ENCODE peak calls at places on chromosomes 2 and 18, in nine cellular contexts. F is A549, E is GM12878, P is K562, C is sigmoid colon, K is uterus, X is body of pancreas, N is breast epithelium, B is heart left ventricle. I is an unnamed sample.

GRCh38 chr18:31661965-31662364 is 22.4 kb downstream of the B4GALT6 start:
- DNase-seq in F (no peak), E (no peak), P (no peak), C (no peak), K (no peak), X (no peak), N (no peak), B (no peak), I (no peak)

GRCh38 chr2:112994648-112995047 is 10.6 kb upstream of the IL36A start:
- DNase-seq in F (no peak), E (no peak), P (no peak), C (no peak), K (no peak), X (no peak), N (no peak), B (no peak), I (no peak)

GRCh38 chr2:128986026-128986720 is 667.5 kb upstream of the HS6ST1 start:
- DNase-seq in F (no peak), E (no peak), P (no peak), C (no peak), K (no peak), X (peak), N (no peak), B (no peak), I (no peak)

GRCh38 chr2:216636570-216637450 is 3.6 kb downstream of the IGFBP2 start:
- DNase-seq in F (peak), E (no peak), P (peak), C (no peak), K (peak), X (peak), N (no peak), B (no peak), I (peak)

GRCh38 chr2:241125626-241126025 is 23.5 kb upstream of the MTERF4 start:
- DNase-seq in F (no peak), E (no peak), P (no peak), C (peak), K (no peak), X (no peak), N (no peak), B (no peak), I (no peak)

GRCh38 chr2:15937882-15938802 is 2.2 kb upstream of the MYCN start:
- DNase-seq in F (no peak), E (no peak), P (no peak), C (no peak), K (no peak), X (no peak), N (no peak), B (no peak), I (no peak)

GRCh38 chr2:220096406-220096805 is 469.0 kb downstream of the SLC4A3 start:
- DNase-seq in F (no peak), E (no peak), P (no peak), C (no peak), K (no peak), X (no peak), N (no peak), B (no peak), I (no peak)

GRCh38 chr2:102346381-102347130 is 9.0 kb upstream of the IL18R1 start:
- DNase-seq in F (no peak), E (no peak), P (no peak), C (no peak), K (no peak), X (no peak), N (no peak), B (no peak), I (no peak)

GRCh38 chr2:47862949-47863348 is 43.3 kb downstream of the FBXO11 start:
- DNase-seq in F (no peak), E (no peak), P (no peak), C (no peak), K (no peak), X (no peak), N (no peak), B (no peak), I (no peak)

GRCh38 chr2:187497140-187497539 is 49.1 kb upstream of the CALCRL start:
- DNase-seq in F (no peak), E (no peak), P (no peak), C (no peak), K (no peak), X (no peak), N (no peak), B (no peak), I (no peak)

GRCh38 chr2:96267159-96267971 is 1.3 kb downstream of the CIAO1 start:
- DNase-seq in F (peak), E (no peak), P (peak), C (no peak), K (no peak), X (no peak), N (no peak), B (no peak), I (peak)

GRCh38 chr2:73059106-73059505 is 12.4 kb downstream of the SFXN5 start:
- DNase-seq in F (no peak), E (no peak), P (no peak), C (no peak), K (no peak), X (no peak), N (no peak), B (no peak), I (no peak)

GRCh38 chr2:127421871-127422618 is 3.8 kb downstream of the PROC start:
- DNase-seq in F (no peak), E (no peak), P (no peak), C (peak), K (no peak), X (no peak), N (no peak), B (no peak), I (no peak)

GRCh38 chr2:8543412-8544167 is 138.3 kb upstream of the ID2 start:
- DNase-seq in F (no peak), E (peak), P (no peak), C (peak), K (peak), X (peak), N (no peak), B (peak), I (peak)

GRCh38 chr2:181393472-181393871 is 63.7 kb upstream of the ITGA4 start:
- DNase-seq in F (peak), E (no peak), P (no peak), C (no peak), K (no peak), X (no peak), N (no peak), B (no peak), I (peak)

GRCh38 chr2:196369967-196370366 is 198.6 kb upstream of the STK17B start:
- DNase-seq in F (no peak), E (no peak), P (no peak), C (no peak), K (no peak), X (no peak), N (no peak), B (no peak), I (no peak)

GRCh38 chr2:25306767-25307368 is 34.9 kb downstream of the DNMT3A start:
- DNase-seq in F (no peak), E (no peak), P (no peak), C (no peak), K (no peak), X (peak), N (no peak), B (peak), I (no peak)

GRCh38 chr18:59022167-59022945 is 117.3 kb upstream of the SEC11C start:
- DNase-seq in F (no peak), E (no peak), P (no peak), C (no peak), K (no peak), X (no peak), N (no peak), B (no peak), I (no peak)

GRCh38 chr2:42314892-42315468 is 46.0 kb downstream of the COX7A2L start:
- DNase-seq in F (peak), E (no peak), P (no peak), C (no peak), K (no peak), X (no peak), N (no peak), B (no peak), I (peak)

GRCh38 chr2:203928849-203929248 is 7.7 kb upstream of the ICOS start:
- DNase-seq in F (no peak), E (no peak), P (no peak), C (no peak), K (no peak), X (no peak), N (no peak), B (no peak), I (no peak)

GRCh38 chr2:78261454-78261853 is 739.3 kb upstream of the LRRTM4 start:
- DNase-seq in F (no peak), E (no peak), P (no peak), C (no peak), K (no peak), X (no peak), N (no peak), B (no peak), I (no peak)

GRCh38 chr2:240917009-240917683 is 11.0 kb downstream of the CROCC2 start:
- DNase-seq in F (no peak), E (no peak), P (no peak), C (peak), K (peak), X (peak), N (no peak), B (peak), I (no peak)

GRCh38 chr18:48638451-48638850 is 99.6 kb downstream of the CTIF start:
- DNase-seq in F (no peak), E (no peak), P (no peak), C (no peak), K (peak), X (no peak), N (no peak), B (no peak), I (no peak)

GRCh38 chr2:157996799-157997198 is 104.9 kb upstream of the UPP2 start:
- DNase-seq in F (no peak), E (no peak), P (no peak), C (no peak), K (no peak), X (no peak), N (no peak), B (no peak), I (no peak)

GRCh38 chr2:141595531-141595930 is 535.3 kb downstream of the LRP1B start:
- DNase-seq in F (no peak), E (no peak), P (no peak), C (no peak), K (no peak), X (no peak), N (no peak), B (no peak), I (no peak)

GRCh38 chr2:150376627-150377335 is 110.7 kb downstream of the RND3 start:
- DNase-seq in F (peak), E (no peak), P (no peak), C (no peak), K (no peak), X (no peak), N (no peak), B (no peak), I (no peak)

GRCh38 chr2:174681983-174682577 is 82.2 kb downstream of the CHRNA1 start:
- DNase-seq in F (peak), E (no peak), P (no peak), C (peak), K (peak), X (peak), N (no peak), B (peak), I (peak)

GRCh38 chr2:5183031-5183430 is 509.2 kb upstream of the SOX11 start:
- DNase-seq in F (no peak), E (no peak), P (no peak), C (no peak), K (no peak), X (no peak), N (no peak), B (no peak), I (no peak)

GRCh38 chr2:105518897-105519296 is 120.0 kb upstream of the FHL2 start:
- DNase-seq in F (peak), E (no peak), P (no peak), C (no peak), K (no peak), X (no peak), N (no peak), B (no peak), I (no peak)

GRCh38 chr18:43662657-43663056 is 385.4 kb upstream of the SYT4 start:
- DNase-seq in F (no peak), E (no peak), P (no peak), C (no peak), K (no peak), X (no peak), N (no peak), B (no peak), I (no peak)

GRCh38 chr2:208546860-208547650 is 140.5 kb downstream of the PTH2R start:
- DNase-seq in F (no peak), E (no peak), P (no peak), C (no peak), K (no peak), X (no peak), N (no peak), B (no peak), I (no peak)

GRCh38 chr2:156562136-156562535 is 126.0 kb downstream of the GPD2 start:
- DNase-seq in F (no peak), E (no peak), P (no peak), C (no peak), K (no peak), X (no peak), N (no peak), B (no peak), I (no peak)

GRCh38 chr2:201148434-201148833 is 32.5 kb downstream of the CFLAR start:
- DNase-seq in F (no peak), E (no peak), P (peak), C (no peak), K (no peak), X (no peak), N (no peak), B (no peak), I (no peak)
- TF ChIP-seq POLR2A in F (no peak), E (no peak), P (no peak), C (no peak), K (no peak), X (no peak), N (no peak), B (no peak), I (no peak)

GRCh38 chr2:14633031-14633430 is 514 bp downstream of the LRATD1 start:
- DNase-seq in F (no peak), E (no peak), P (no peak), C (no peak), K (peak), X (peak), N (no peak), B (no peak), I (no peak)

GRCh38 chr2:14634223-14634884 is 1.8 kb downstream of the LRATD1 start:
- DNase-seq in F (peak), E (no peak), P (peak), C (peak), K (peak), X (peak), N (peak), B (peak), I (no peak)

GRCh38 chr2:14631676-14632075 is 841 bp upstream of the LRATD1 start:
- DNase-seq in F (no peak), E (no peak), P (no peak), C (no peak), K (no peak), X (no peak), N (no peak), B (no peak), I (no peak)

GRCh38 chr2:14633451-14634211 is 1.1 kb downstream of the LRATD1 start:
- DNase-seq in F (no peak), E (no peak), P (no peak), C (peak), K (peak), X (peak), N (peak), B (peak), I (no peak)

DNA sequence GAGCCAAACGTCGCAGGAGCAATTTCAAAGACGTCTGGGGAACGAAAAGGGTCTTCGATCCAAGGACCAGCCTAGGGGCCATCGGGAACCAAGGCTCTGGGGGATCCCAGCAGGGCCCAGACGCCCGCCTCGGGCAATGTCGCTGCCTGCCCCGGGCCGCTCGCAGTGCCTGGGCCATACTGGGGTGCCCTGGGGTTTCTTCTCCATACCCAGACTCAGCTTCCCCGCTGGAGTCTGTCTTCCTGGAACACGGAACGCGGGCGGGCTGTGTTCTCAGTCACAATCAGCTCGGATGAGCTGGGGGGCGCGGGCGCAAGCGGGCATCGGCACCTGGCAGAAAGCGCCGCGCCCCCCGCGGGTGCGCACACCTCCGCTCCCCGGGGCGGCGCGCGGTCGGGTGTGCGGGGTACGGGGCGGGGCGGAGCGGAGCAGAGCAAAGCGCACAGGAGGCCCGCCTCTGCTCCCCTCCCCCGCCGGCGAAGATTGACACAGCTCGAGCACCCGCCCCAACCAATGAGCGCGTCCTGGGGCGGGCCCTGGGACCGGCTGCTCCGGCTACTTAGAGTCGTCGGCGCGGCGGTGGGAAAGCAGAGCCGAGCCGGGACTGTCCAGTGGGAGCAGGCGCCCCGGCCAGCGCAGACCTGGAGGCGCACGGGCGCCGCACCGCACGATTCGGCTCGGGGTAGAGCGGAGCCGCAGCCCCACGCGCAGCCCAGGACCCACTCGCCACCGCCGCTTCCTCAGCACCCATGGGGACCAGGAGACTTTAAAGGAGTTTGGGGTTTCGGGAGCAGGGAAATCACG is at the start of gene LRATD1:
- DNase-seq in F (peak), E (no peak), P (peak), C (peak), K (peak), X (peak), N (peak), B (peak), I (no peak)
- TF ChIP-seq POLR2A in F (no peak), E (no peak), P (no peak), C (peak), K (peak), X (peak), N (peak), B (peak), I (no peak)

DNA sequence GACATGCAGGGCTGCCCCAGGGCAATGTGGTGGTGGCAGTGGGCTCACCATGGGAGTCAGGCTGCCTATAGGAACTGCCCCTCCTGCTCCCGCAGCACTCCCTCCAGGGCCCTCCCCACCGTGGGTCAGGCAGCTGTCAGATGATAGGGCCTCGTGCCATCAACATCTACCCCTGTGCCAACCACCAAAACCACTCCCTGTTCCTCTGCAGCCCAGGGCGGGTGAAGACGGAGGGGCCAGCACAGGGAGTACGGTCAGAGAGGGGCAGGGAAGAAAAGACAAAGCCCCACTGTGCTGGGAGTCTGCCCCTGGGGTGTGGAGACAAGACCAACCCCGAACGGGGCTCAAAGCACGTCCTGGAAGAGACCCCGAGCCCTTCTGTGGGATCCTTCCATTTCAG is 97.4 kb downstream of the TNS1 start:
- DNase-seq in F (no peak), E (no peak), P (no peak), C (peak), K (peak), X (no peak), N (no peak), B (peak), I (no peak)
- TF ChIP-seq POLR2A in F (no peak), E (no peak), P (no peak), C (no peak), K (no peak), X (no peak), N (no peak), B (no peak), I (no peak)

GRCh38 chr18:61572871-61573270 is 239.6 kb downstream of the CDH20 start:
- DNase-seq in F (no peak), E (no peak), P (no peak), C (no peak), K (no peak), X (no peak), N (no peak), B (no peak), I (no peak)
- TF ChIP-seq POLR2A in F (no peak), E (no peak), P (no peak), C (no peak), K (no peak), X (no peak), N (no peak), B (no peak), I (no peak)

GRCh38 chr2:190999949-191000665 is 13.9 kb downstream of the STAT1 start:
- DNase-seq in F (no peak), E (no peak), P (no peak), C (no peak), K (no peak), X (no peak), N (no peak), B (no peak), I (no peak)
- TF ChIP-seq POLR2A in F (no peak), E (peak), P (no peak), C (no peak), K (no peak), X (no peak), N (no peak), B (no peak), I (no peak)

GRCh38 chr2:84911135-84911678 is 5.8 kb downstream of the TMSB10 start:
- DNase-seq in F (no peak), E (no peak), P (no peak), C (no peak), K (no peak), X (no peak), N (no peak), B (no peak), I (no peak)

GRCh38 chr2:84906900-84907714 is 1.7 kb downstream of the TMSB10 start:
- DNase-seq in F (peak), E (no peak), P (peak), C (peak), K (peak), X (no peak), N (no peak), B (peak), I (peak)

GRCh38 chr2:84905181-84906107 is at the start of gene TMSB10:
- DNase-seq in F (peak), E (no peak), P (peak), C (peak), K (peak), X (peak), N (peak), B (peak), I (peak)

GRCh38 chr2:84906108-84906899 is 848 bp downstream of the TMSB10 start:
- DNase-seq in F (peak), E (no peak), P (peak), C (peak), K (no peak), X (no peak), N (no peak), B (peak), I (no peak)

GRCh38 chr2:84908948-84909713 is 3.7 kb downstream of the TMSB10 start:
- DNase-seq in F (no peak), E (no peak), P (no peak), C (no peak), K (no peak), X (no peak), N (no peak), B (no peak), I (no peak)
- TF ChIP-seq POLR2A in F (no peak), E (peak), P (no peak), C (no peak), K (no peak), X (no peak), N (no peak), B (no peak), I (no peak)

I was measured in H54.